ENCODE peak calls at places on chromosomes 12 and 14, in ten cellular contexts. A, I, C, P, K, X, G, L, Z and B are unnamed samples.

GRCh38 chr12:2397356-2398045 is 344.7 kb downstream of the CACNA1C start:
- DNase-seq in A (no peak), I (peak), C (no peak), P (no peak), K (no peak), X (no peak), G (no peak), L (no peak), Z (no peak), B (no peak)

GRCh38 chr14:90585106-90585505 is 188.3 kb downstream of the CALM1 start:
- DNase-seq in A (no peak), I (no peak), C (no peak), P (no peak), K (no peak), X (no peak), G (no peak), L (no peak), Z (no peak), B (no peak)

GRCh38 chr14:92553456-92553855 is 39.9 kb downstream of the RIN3 start:
- DNase-seq in A (no peak), I (no peak), C (no peak), P (no peak), K (peak), X (peak), G (no peak), L (no peak), Z (no peak), B (no peak)

GRCh38 chr12:65510584-65511050 is 232.1 kb downstream of the MSRB3 start:
- DNase-seq in A (peak), I (no peak), C (peak), P (no peak), K (peak), X (no peak), G (peak), L (no peak), Z (no peak), B (peak)

GRCh38 chr12:104573-105081 is 38.1 kb downstream of the IQSEC3 start:
- DNase-seq in A (peak), I (no peak), C (no peak), P (peak), K (peak), X (no peak), G (no peak), L (no peak), Z (no peak), B (no peak)

GRCh38 chr14:103548463-103549351 is 13.8 kb downstream of the BAG5 start:
- DNase-seq in A (no peak), I (no peak), C (no peak), P (peak), K (no peak), X (no peak), G (no peak), L (no peak), Z (no peak), B (no peak)

GRCh38 chr12:128259556-128260070 is 7.4 kb upstream of the TMEM132C start:
- DNase-seq in A (peak), I (no peak), C (no peak), P (no peak), K (peak), X (no peak), G (no peak), L (no peak), Z (no peak), B (no peak)

GRCh38 chr12:122063691-122064033 is 14.9 kb upstream of the MLXIP start:
- DNase-seq in A (no peak), I (no peak), C (no peak), P (no peak), K (peak), X (no peak), G (peak), L (no peak), Z (no peak), B (no peak)

DNA sequence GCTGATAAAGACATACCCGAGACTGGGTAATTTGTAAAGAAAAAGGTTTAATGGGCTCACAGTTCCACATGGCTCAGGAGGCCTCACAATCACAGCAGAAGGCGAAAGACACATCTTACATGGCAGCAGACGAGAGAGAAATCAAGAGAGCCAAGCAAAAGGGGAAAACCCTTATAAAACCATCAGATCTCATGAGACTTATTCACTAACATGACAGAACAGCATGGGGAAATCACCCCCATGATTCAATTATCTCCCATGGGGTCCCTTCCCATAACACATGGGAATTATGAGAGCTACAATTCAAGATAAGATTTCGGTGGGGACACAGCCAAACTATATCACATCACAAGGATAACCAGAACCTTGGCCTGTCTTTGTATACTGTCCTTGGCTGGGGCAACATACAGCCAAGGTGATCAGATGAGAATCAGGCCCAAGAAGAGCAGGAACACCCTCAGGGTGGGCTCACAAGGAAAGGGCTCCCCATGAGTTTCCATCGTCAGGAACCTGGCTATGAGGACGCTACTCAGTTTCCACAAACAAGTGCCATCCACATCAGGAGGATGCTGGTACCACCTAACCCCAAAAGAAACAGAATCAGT is 152.7 kb downstream of the FOXN3 start:
- DNase-seq in A (no peak), I (no peak), C (no peak), P (no peak), K (no peak), X (no peak), G (no peak), L (no peak), Z (no peak), B (no peak)
- TF ChIP-seq CTCF in A (no peak), I (no peak), C (no peak), P (no peak), K (no peak), X (no peak), G (no peak), L (no peak), Z (no peak), B (no peak)

DNA sequence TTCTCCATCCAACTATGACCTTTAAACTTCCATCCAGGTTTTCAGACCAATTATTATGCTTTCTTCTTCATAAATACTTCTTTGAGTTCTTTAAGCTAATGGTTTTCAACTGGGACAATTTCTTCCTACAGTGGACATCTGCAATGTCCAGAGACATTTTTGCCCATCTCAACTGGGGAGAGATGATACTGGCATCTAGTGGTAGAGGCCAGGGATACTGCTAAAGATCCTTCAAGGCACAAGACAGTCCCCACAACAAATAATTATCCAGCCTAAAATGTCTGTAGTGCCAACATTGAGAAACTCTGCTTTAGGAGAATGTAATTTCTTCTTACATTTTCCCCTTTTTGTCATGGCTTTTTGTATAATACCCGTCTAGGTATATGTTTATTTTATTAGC is 10.6 kb downstream of the TRHDE start:
- DNase-seq in A (peak), I (peak), C (no peak), P (no peak), K (peak), X (peak), G (no peak), L (no peak), Z (no peak), B (no peak)
- TF ChIP-seq CTCF in A (peak), I (peak), C (no peak), P (no peak), K (peak), X (peak), G (peak), L (peak), Z (no peak), B (peak)

DNA sequence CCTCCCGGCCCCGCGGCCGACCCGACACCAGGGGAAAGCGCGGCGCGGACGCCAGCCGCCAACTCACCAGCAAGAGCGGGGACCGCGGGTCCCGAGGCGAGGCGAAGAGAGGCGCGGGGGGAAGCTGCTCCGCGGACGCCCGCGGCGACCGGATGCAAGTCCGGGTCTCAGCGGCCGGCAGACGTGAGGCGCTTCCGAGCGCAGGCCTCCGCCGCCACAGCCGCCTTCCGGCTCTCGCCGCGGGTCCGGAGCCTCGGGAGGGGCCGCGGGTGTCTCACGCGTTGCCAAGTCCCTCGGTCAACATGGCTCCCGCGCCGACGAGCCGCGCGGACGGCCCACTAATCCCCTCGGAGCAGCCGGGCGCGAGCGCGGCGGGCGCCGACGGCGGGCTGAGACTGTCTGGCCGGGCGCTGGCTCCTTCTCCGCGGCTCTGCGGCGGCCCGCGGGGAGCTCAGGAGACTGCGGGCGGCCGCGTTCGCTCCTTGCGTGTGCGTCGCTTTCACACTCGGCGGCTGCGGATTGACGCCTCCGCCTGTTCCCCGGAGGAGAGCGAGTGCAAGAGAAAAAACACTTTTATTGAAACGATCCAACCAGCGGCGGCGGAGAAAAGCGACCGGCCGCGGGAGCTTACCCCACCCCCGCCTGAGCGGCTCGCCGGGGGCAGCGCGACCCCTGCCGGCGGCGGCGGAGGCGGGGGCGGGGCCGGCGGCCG is at the start of gene CDK17:
- DNase-seq in A (peak), I (peak), C (peak), P (peak), K (peak), X (peak), G (peak), L (peak), Z (no peak), B (peak)
- TF ChIP-seq CTCF in A (peak), I (peak), C (peak), P (peak), K (peak), X (peak), G (peak), L (peak), Z (no peak), B (peak)

DNA sequence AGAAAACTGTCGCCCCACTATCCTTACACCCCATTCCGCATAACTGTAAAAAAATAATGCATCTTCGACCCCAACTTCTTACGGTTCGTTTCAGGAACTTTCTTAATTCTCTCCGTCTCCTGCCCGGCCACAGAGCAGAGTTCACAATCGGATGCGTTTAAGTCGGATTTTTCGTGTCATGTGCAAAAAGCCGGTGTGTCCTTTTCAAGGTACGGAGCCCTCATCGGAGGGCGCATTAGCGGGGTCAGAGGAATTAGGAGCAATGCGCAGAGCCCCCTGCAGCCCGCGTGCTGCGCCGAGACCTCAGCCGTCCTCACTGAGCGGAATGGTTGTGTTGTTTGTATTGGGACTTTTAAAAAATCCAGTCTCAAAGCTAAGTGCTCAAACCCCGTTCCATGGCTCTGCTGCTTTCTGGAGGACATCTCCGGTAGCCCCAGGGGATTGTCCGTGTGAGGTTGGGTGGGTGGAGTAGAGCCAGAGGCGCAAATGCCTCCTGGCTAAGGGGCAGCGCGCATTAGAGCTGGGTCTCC is 3.8 kb upstream of the GSC start:
- DNase-seq in A (peak), I (no peak), C (no peak), P (no peak), K (no peak), X (no peak), G (no peak), L (no peak), Z (no peak), B (no peak)
- TF ChIP-seq CTCF in A (no peak), I (no peak), C (no peak), P (no peak), K (no peak), X (no peak), G (no peak), L (no peak), Z (no peak), B (no peak)

DNA sequence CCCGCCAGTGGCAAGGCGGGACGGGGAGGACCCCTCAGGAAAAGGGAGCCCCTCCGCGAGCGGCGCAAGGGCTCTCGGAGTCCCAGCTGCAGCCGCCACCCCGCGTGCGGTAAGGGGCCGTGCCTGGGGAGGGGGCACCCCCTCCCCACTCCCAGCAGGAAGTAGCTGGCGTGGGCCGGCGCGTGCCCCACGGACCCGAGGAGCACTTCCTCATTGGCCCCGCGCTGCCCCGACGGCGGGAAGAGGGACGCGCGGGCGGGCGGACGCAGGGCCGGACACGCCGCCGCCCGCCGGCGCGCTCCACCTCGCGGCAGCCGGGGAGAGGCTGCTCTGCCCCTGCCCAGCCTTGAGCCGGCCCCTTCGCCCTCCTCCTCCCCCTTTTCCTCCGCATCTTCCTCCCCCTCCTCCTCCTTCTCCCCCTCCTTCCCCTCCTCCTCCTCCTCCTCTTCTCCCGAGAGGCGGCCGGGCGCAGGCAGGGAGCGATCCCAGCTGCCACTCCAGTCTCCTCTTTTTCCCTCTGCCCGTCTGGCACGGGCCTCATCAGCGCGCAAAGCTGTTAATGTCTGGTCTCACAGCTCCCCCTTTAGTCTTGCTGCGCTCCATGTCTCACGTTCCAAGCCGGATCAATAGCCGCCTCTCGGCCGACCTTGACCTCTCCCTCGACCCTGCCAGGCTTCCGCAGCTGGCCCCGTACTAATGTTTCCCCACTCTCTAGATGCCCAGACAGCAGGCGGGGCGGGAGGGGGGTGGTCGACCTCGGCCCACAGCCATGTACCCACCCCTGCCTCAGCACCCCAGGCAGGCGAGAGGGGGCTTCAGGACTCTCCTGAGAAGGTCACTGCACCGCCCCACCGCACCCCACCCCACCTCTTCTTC is 2.6 kb upstream of the BCL11B start:
- DNase-seq in A (peak), I (peak), C (no peak), P (peak), K (peak), X (peak), G (peak), L (peak), Z (no peak), B (peak)
- TF ChIP-seq CTCF in A (peak), I (peak), C (no peak), P (no peak), K (peak), X (no peak), G (no peak), L (peak), Z (no peak), B (no peak)

DNA sequence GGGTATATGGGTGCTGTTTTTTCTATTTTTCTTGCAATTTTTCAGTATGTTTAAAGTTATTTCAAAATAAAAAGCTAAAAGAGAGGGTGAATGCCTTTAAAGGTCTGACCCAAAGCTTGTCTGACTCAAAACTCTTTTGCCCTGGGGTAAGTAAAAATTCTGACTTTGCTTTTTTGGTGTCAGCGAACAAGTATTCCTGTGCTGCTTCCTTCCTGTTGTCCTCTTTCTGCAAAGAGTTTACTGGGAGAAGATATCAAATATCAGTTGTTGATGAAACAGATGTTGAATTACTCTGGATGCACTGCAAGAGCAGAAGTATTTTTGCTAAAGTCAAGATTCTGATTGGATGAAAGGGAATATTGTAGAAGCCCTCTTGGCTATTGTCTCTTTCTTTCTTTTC is 61.9 kb downstream of the DACT1 start:
- DNase-seq in A (no peak), I (no peak), C (no peak), P (no peak), K (no peak), X (no peak), G (no peak), L (no peak), Z (no peak), B (no peak)
- TF ChIP-seq CTCF in A (no peak), I (no peak), C (no peak), P (no peak), K (no peak), X (no peak), G (no peak), L (no peak), Z (no peak), B (no peak)